ENCODE peak calls at places on chromosome 18, in four cellular contexts. V, N, X and F are unnamed samples.

GRCh38 chr18:52826994-52827393 is 487.0 kb downstream of the DCC start:
- DNase-seq in V (no peak), N (no peak), X (no peak), F (no peak)

GRCh38 chr18:58491113-58491696 is 137.7 kb downstream of the ALPK2 start:
- DNase-seq in V (no peak), N (no peak), X (no peak), F (no peak)

GRCh38 chr18:67425724-67426123 is 90.8 kb downstream of the DSEL start:
- DNase-seq in V (no peak), N (no peak), X (peak; percentile 98), F (peak; percentile 81)

GRCh38 chr18:34002130-34002529 is 222.6 kb downstream of the NOL4 start:
- DNase-seq in V (no peak), N (no peak), X (no peak), F (no peak)

GRCh38 chr18:10027461-10027860 is 113.6 kb downstream of the VAPA start:
- DNase-seq in V (no peak), N (no peak), X (no peak), F (no peak)

GRCh38 chr18:77131652-77132368 is 773 bp downstream of the MBP start:
- DNase-seq in V (no peak), N (no peak), X (no peak), F (peak; percentile 45)

GRCh38 chr18:73279499-73279898 is 411.7 kb upstream of the NETO1 start:
- DNase-seq in V (no peak), N (no peak), X (no peak), F (no peak)

GRCh38 chr18:64416990-64417389 is 268.1 kb upstream of the LINC00305 start:
- DNase-seq in V (no peak), N (peak; percentile 44), X (no peak), F (no peak)

GRCh38 chr18:41681138-41681881 is 273.7 kb upstream of the PIK3C3 start:
- DNase-seq in V (no peak), N (no peak), X (no peak), F (peak; percentile 47)

GRCh38 chr18:9175115-9175514 is 38.5 kb downstream of the ANKRD12 start:
- DNase-seq in V (no peak), N (no peak), X (no peak), F (no peak)

GRCh38 chr18:13139885-13140450 is 78.6 kb upstream of the LDLRAD4 start:
- DNase-seq in V (no peak), N (no peak), X (no peak), F (no peak)

GRCh38 chr18:3333056-3333720 is 71.3 kb downstream of the MYL12B start:
- DNase-seq in V (no peak), N (no peak), X (peak; percentile 53), F (no peak)

GRCh38 chr18:360676-361075 is 92.8 kb upstream of the THOC1 start:
- DNase-seq in V (no peak), N (no peak), X (no peak), F (no peak)

GRCh38 chr18:54888933-54889332 is 60.7 kb downstream of the RAB27B start:
- DNase-seq in V (no peak), N (no peak), X (peak; percentile 79), F (peak; percentile 57)

GRCh38 chr18:32549248-32549842 is 78.7 kb upstream of the GAREM1 start:
- DNase-seq in V (peak; percentile 51), N (peak; percentile 81), X (peak; percentile 34), F (peak; percentile 56)

GRCh38 chr18:21383031-21383430 is 141.0 kb downstream of the GREB1L start:
- DNase-seq in V (no peak), N (no peak), X (no peak), F (no peak)

GRCh38 chr18:2302628-2303516 is 268.4 kb downstream of the METTL4 start:
- DNase-seq in V (no peak), N (peak; percentile 35), X (no peak), F (no peak)

GRCh38 chr18:45277870-45278269 is 337.4 kb upstream of the SLC14A2 start:
- DNase-seq in V (no peak), N (no peak), X (no peak), F (no peak)

GRCh38 chr18:49666045-49666444 is 104.2 kb downstream of the LIPG start:
- DNase-seq in V (no peak), N (no peak), X (peak; percentile 48), F (peak; percentile 65)

GRCh38 chr18:32138332-32138731 is 46.7 kb downstream of the RNF138 start:
- DNase-seq in V (no peak), N (no peak), X (no peak), F (no peak)

GRCh38 chr18:49510393-49511115 is 23.5 kb upstream of the C18orf32 start:
- DNase-seq in V (no peak), N (peak; percentile 55), X (peak; percentile 40), F (peak; percentile 62)

GRCh38 chr18:43279015-43279758 is 1.9 kb upstream of the SYT4 start:
- DNase-seq in V (peak; percentile 66), N (peak; percentile 96), X (no peak), F (peak; percentile 57)

GRCh38 chr18:78813156-78813555 is 166.5 kb upstream of the SALL3 start:
- DNase-seq in V (no peak), N (no peak), X (no peak), F (no peak)

GRCh38 chr18:78812067-78812466 is 167.6 kb upstream of the SALL3 start:
- DNase-seq in V (no peak), N (no peak), X (no peak), F (no peak)

GRCh38 chr18:78810706-78811105 is 168.9 kb upstream of the SALL3 start:
- DNase-seq in V (no peak), N (no peak), X (no peak), F (no peak)

GRCh38 chr18:78805840-78806239 is 173.8 kb upstream of the SALL3 start:
- DNase-seq in V (no peak), N (no peak), X (no peak), F (no peak)

DNA sequence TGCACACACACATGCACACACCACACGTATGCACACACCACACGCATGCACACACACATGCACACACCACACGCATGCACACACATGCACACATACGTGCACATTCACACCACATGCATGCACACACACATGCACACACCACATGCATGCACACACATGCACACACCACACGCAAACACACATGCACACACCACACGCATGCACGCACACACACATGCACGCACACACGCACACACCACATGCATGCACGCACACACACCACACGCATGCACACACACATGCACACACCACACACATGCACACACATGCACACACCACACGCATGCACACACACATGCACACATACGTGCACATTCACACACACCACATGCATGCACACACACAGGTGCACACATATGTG is 169.8 kb upstream of the SALL3 start:
- DNase-seq in V (no peak), N (no peak), X (no peak), F (no peak)
- H3K23ac ChIP-seq in V (peak overlapping the region; percentile 89), N (no peak overlapping the region), X (no peak overlapping the region), F (no peak overlapping the region)

GRCh38 chr18:48024891-48025660 is 94.6 kb upstream of the SMAD2 start:
- DNase-seq in V (no peak), N (no peak), X (no peak), F (no peak)

GRCh38 chr18:48024009-48024512 is 93.6 kb upstream of the SMAD2 start:
- DNase-seq in V (no peak), N (no peak), X (no peak), F (no peak)

GRCh38 chr18:48027401-48027931 is 97.0 kb upstream of the SMAD2 start:
- DNase-seq in V (no peak), N (peak; percentile 51), X (no peak), F (peak; percentile 4)

GRCh38 chr18:48028081-48028480 is 97.6 kb upstream of the SMAD2 start:
- DNase-seq in V (no peak), N (no peak), X (no peak), F (no peak)

DNA sequence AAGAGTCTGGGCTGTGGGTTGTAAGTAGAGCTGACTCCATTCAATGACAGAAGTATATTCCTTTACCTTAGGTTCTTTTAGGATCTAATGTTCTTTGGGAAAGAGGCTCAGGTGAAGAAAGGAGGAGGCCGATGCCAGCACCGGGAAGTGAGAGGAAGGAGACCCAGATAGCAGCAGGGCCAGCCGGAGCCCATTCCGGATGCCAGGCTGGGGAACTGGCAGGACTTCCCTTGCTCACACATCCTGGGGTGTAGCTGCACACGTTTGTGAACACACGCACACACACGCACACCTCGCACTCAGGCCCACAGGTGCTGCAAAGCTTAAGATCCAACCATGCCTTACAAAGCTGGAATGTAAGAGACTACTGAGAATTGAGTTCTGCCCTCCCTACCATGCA is 95.8 kb upstream of the SMAD2 start:
- DNase-seq in V (no peak), N (no peak), X (no peak), F (no peak)
- H3K23ac ChIP-seq in V (no peak overlapping the region), N (no peak overlapping the region), X (no peak overlapping the region), F (no peak overlapping the region)

DNA sequence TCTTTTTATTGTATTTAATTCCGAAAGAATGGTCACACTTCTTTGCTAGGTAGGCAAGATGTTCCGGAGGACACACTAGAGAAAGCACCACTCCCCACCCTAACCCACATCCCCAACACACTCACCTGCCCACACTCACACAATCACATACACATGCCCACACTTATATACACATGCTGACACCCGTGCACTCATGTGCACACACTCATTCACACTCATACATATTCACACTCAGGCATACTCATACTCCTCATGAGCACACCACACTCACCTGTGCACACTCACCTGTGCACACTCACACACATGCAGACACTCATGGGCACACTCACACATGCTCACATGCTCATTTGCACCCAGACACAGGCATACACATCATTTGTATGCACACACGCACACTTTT is 21.4 kb downstream of the DIPK1C start:
- DNase-seq in V (no peak), N (no peak), X (no peak), F (no peak)
- H3K23ac ChIP-seq in V (peak overlapping the region; percentile 38), N (no peak overlapping the region), X (no peak overlapping the region), F (no peak overlapping the region)

GRCh38 chr18:50829644-50830043 is 9.8 kb upstream of the MRO start:
- DNase-seq in V (no peak), N (no peak), X (no peak), F (no peak)

GRCh38 chr18:50832754-50833153 is 12.9 kb upstream of the MRO start:
- DNase-seq in V (no peak), N (no peak), X (no peak), F (no peak)

GRCh38 chr18:50826027-50826426 is 6.2 kb upstream of the MRO start:
- DNase-seq in V (no peak), N (no peak), X (no peak), F (no peak)

GRCh38 chr18:50836521-50836957 is 16.7 kb upstream of the MRO start:
- DNase-seq in V (no peak), N (no peak), X (peak; percentile 35), F (no peak)

DNA sequence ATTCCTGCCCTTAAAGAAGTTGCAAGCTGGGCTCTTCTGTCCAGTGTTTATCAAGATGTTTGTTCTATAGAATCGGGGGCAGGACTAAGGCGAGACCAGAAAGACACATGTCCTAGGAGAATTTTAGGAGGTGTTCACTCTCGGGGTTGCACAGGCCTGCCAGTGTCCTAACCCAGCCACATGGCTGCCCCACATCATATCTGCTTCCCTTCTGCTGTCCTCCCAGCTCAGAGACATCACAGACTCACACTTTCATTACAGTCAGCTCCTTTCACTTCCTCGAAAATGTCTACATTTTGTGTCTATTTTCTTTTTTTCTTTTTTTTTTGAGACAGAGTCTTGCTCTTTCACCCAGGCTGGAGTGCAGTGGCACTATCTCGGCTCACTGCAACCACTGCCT is 10.7 kb upstream of the MRO start:
- DNase-seq in V (no peak), N (no peak), X (no peak), F (no peak)
- H3K23ac ChIP-seq in V (peak overlapping the region; percentile 91), N (no peak overlapping the region), X (no peak overlapping the region), F (no peak overlapping the region)

DNA sequence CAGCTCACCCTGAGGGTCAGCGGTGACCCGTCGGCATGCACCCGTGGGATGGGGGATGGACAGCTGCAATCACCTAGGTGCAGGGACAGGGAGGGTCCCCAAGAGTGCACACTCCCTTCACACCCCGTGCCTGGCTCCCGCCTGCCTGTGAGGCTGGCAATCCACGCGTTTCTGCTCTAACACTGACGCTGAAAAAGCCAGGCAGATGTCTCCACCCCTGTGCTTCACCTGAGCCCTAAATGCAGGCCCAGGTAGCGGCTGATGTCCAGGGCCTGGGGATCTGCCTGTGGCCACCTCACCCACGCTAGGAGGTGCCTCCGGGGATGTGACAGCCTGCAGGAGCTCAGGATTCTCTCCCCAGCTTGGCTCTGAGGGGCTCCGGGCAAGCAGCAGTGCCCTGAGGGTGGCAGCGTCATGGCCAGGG is 212.0 kb upstream of the SALL3 start:
- DNase-seq in V (no peak), N (no peak), X (no peak), F (no peak)
- H3K23ac ChIP-seq in V (no peak overlapping the region), N (no peak overlapping the region), X (no peak overlapping the region), F (no peak overlapping the region)